ENCODE peak calls at places on chromosome 6, in eight cellular contexts. M is HCT116, J is esophagus squamous epithelium, X is HepG2, U is H1, Z is transverse colon, F is adrenal gland, E is heart left ventricle. W is an unnamed sample. For H3K36me3, the result is how much of the 10 kb centered on the place peaks cover.

GRCh38 chr6:16157909-16158308 is 29.0 kb downstream of the MYLIP start:
- DNase-seq in M (no peak), J (no peak), X (no peak), U (no peak), Z (no peak), F (no peak), E (no peak), W (no peak)

GRCh38 chr6:159012201-159012600 is 12.2 kb upstream of the RSPH3 start:
- DNase-seq in M (no peak), J (no peak), X (no peak), U (no peak), Z (no peak), F (no peak), E (no peak), W (no peak)

GRCh38 chr6:150207931-150208570 is 65.2 kb downstream of the PPP1R14C start:
- DNase-seq in M (no peak), J (no peak), X (no peak), U (no peak), Z (no peak), F (no peak), E (no peak), W (no peak)

GRCh38 chr6:149196091-149196490 is 121.4 kb upstream of the TAB2 start:
- DNase-seq in M (no peak), J (no peak), X (no peak), U (no peak), Z (no peak), F (no peak), E (no peak), W (no peak)

GRCh38 chr6:41713161-41713649 is 22.2 kb downstream of the TFEB start:
- DNase-seq in M (no peak), J (no peak), X (no peak), U (no peak), Z (no peak), F (peak), E (peak), W (peak)

GRCh38 chr6:4889701-4890100 is 113.5 kb downstream of the CDYL start:
- DNase-seq in M (no peak), J (no peak), X (no peak), U (no peak), Z (no peak), F (no peak), E (no peak), W (no peak)

GRCh38 chr6:164108869-164109769 is 694.6 kb downstream of the QKI start:
- DNase-seq in M (no peak), J (no peak), X (no peak), U (no peak), Z (no peak), F (peak), E (peak), W (peak)

GRCh38 chr6:87763276-87763675 is 61.2 kb upstream of the AKIRIN2 start:
- DNase-seq in M (no peak), J (no peak), X (no peak), U (no peak), Z (no peak), F (no peak), E (no peak), W (no peak)

GRCh38 chr6:154849475-154849874 is 116.3 kb downstream of the SCAF8 start:
- DNase-seq in M (no peak), J (no peak), X (no peak), U (no peak), Z (no peak), F (no peak), E (no peak), W (no peak)

GRCh38 chr6:286681-287499 is 5.4 kb upstream of the DUSP22 start:
- DNase-seq in M (no peak), J (no peak), X (no peak), U (no peak), Z (no peak), F (no peak), E (no peak), W (no peak)
- TF ChIP-seq POLR2A in M (no peak), J (no peak), X (no peak), U (no peak), Z (no peak), F (no peak), E (no peak), W (no peak)

GRCh38 chr6:48733581-48733980 is 622.6 kb upstream of the PTCHD4 start:
- DNase-seq in M (no peak), J (no peak), X (no peak), U (no peak), Z (no peak), F (no peak), E (no peak), W (no peak)

GRCh38 chr6:48736486-48737206 is 625.6 kb upstream of the PTCHD4 start:
- DNase-seq in M (no peak), J (no peak), X (no peak), U (no peak), Z (no peak), F (no peak), E (no peak), W (no peak)
- TF ChIP-seq CTCF in M (no peak), J (no peak), X (no peak), U (no peak), Z (no peak), F (no peak), E (no peak), W (no peak)

GRCh38 chr6:33698494-33698893 is 13.0 kb downstream of the UQCC2 start:
- DNase-seq in M (no peak), J (no peak), X (no peak), U (no peak), Z (no peak), F (no peak), E (no peak), W (no peak)
- H3K36me3 ChIP-seq in M (half or more), J (under half), X (under half), U (under half), Z (under half), F (under half), E (under half), W (under half)

GRCh38 chr6:27133281-27134227 is 113.9 kb upstream of the PRSS16 start:
- DNase-seq in M (peak), J (peak), X (peak), U (no peak), Z (peak), F (peak), E (peak), W (no peak)
- TF ChIP-seq POLR2A in M (peak), J (peak), X (peak), U (peak), Z (peak), F (peak), E (no peak), W (peak)

GRCh38 chr6:109441069-109441816 is 719 bp downstream of the SMPD2 start:
- DNase-seq in M (no peak), J (no peak), X (peak), U (no peak), Z (peak), F (peak), E (peak), W (peak)
- TF ChIP-seq CTCF in M (peak), J (peak), X (peak), U (no peak), Z (no peak), F (peak), E (peak), W (no peak)

DNA sequence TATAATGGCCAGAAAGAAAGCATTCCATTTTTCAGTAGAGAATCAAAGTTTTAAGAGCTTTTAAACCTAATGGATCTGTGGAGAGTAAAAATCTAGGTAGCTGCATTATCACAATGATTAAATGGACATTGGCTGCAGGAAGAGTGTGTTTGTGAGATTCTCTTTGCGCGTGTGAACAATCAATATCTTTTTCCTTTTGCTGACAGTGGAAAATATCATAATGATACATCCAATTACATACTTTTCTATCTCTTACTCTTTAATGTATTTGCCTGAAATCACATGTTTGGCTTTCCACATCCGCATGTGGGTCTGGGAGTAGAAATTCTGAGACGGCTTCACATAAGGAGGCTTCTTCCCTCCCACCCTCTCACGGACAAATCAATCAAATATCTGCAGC is 69.8 kb upstream of the DUSP22 start:
- DNase-seq in M (no peak), J (no peak), X (no peak), U (no peak), Z (no peak), F (no peak), E (no peak), W (no peak)
- H3K36me3 ChIP-seq in M (under half), J (under half), X (under half), U (under half), Z (under half), F (under half), E (under half), W (under half)

GRCh38 chr6:131629656-131630055 is 1.6 kb upstream of the MED23 start:
- DNase-seq in M (no peak), J (no peak), X (no peak), U (no peak), Z (no peak), F (no peak), E (no peak), W (no peak)

GRCh38 chr6:131631625-131632284 is 3.7 kb upstream of the MED23 start:
- DNase-seq in M (no peak), J (no peak), X (peak), U (no peak), Z (no peak), F (no peak), E (no peak), W (no peak)

GRCh38 chr6:131628726-131629125 is 684 bp upstream of the MED23 start:
- DNase-seq in M (no peak), J (no peak), X (no peak), U (no peak), Z (no peak), F (no peak), E (no peak), W (no peak)

GRCh38 chr6:131627724-131628682 is at the start of gene MED23:
- DNase-seq in M (peak), J (peak), X (peak), U (peak), Z (peak), F (peak), E (peak), W (peak)
- TF ChIP-seq POLR2A in M (no peak), J (no peak), X (peak), U (no peak), Z (peak), F (peak), E (peak), W (peak)